ENCODE peak calls at places on chromosomes 7 and 10, in four cellular contexts. D, I, K and M are unnamed samples.

GRCh38 chr7:11505471-11505870 is 326.5 kb downstream of the THSD7A start:
- DNase-seq in D (no peak), I (no peak), K (no peak), M (no peak)

GRCh38 chr10:29790223-29790622 is 155.5 kb upstream of the SVIL start:
- DNase-seq in D (no peak), I (no peak), K (no peak), M (no peak)

GRCh38 chr7:125661006-125661405 is 731.4 kb upstream of the POT1 start:
- DNase-seq in D (no peak), I (peak; percentile 19), K (no peak), M (no peak)

GRCh38 chr10:103784723-103785418 is 70.5 kb downstream of the SH3PXD2A start:
- DNase-seq in D (no peak), I (no peak), K (no peak), M (no peak)

GRCh38 chr7:25675789-25676474 is 447.6 kb upstream of the NPVF start:
- DNase-seq in D (no peak), I (no peak), K (no peak), M (no peak)

GRCh38 chr7:43278088-43278644 is 165.7 kb downstream of the HECW1 start:
- DNase-seq in D (no peak), I (no peak), K (no peak), M (no peak)

GRCh38 chr10:75400163-75400768 is 1.3 kb downstream of the ZNF503 start:
- DNase-seq in D (no peak), I (peak; percentile 41), K (no peak), M (no peak)

GRCh38 chr10:113433711-113434110 is 119.1 kb upstream of the HABP2 start:
- DNase-seq in D (no peak), I (no peak), K (no peak), M (no peak)

GRCh38 chr10:72335394-72336258 is 19.1 kb downstream of the DNAJB12 start:
- DNase-seq in D (no peak), I (peak; percentile 59), K (no peak), M (no peak)

GRCh38 chr7:149772821-149773425 is 465 bp downstream of the ZNF467 start:
- DNase-seq in D (no peak), I (peak; percentile 23), K (peak; percentile 82), M (no peak)

GRCh38 chr10:68955414-68955785 is 570 bp upstream of the DDX21 start:
- DNase-seq in D (no peak), I (no peak), K (no peak), M (no peak)

GRCh38 chr10:117626228-117626627 is 83.7 kb downstream of the EMX2 start:
- DNase-seq in D (no peak), I (no peak), K (no peak), M (peak; percentile 4)

GRCh38 chr7:135275971-135276580 is 42.4 kb downstream of the STRA8 start:
- DNase-seq in D (no peak), I (no peak), K (no peak), M (no peak)

GRCh38 chr7:5143935-5144903 is 45.8 kb upstream of the WIPI2 start:
- DNase-seq in D (no peak), I (no peak), K (peak; percentile 52), M (no peak)

GRCh38 chr7:4850262-4850795 is 11.5 kb downstream of the PAPOLB start:
- DNase-seq in D (no peak), I (no peak), K (no peak), M (no peak)

GRCh38 chr10:42632557-42632956 is 5.8 kb downstream of the ZNF33B start:
- DNase-seq in D (no peak), I (no peak), K (no peak), M (no peak)

GRCh38 chr10:121131426-121132277 is 280.5 kb downstream of the WDR11 start:
- DNase-seq in D (no peak), I (no peak), K (no peak), M (no peak)

GRCh38 chr7:4631664-4632171 is 50.4 kb upstream of the FOXK1 start:
- DNase-seq in D (peak; percentile 84), I (peak; percentile 76), K (peak; percentile 48), M (peak; percentile 57)

GRCh38 chr7:52715701-52716100 is 319.7 kb upstream of the POM121L12 start:
- DNase-seq in D (no peak), I (no peak), K (no peak), M (no peak)

GRCh38 chr10:121715076-121715475 is 116.8 kb upstream of the FGFR2 start:
- DNase-seq in D (no peak), I (no peak), K (no peak), M (no peak)

GRCh38 chr7:106841896-106842390 is 23.1 kb upstream of the PIK3CG start:
- DNase-seq in D (no peak), I (no peak), K (no peak), M (no peak)

GRCh38 chr10:127999291-127999690 is 92.4 kb downstream of the PTPRE start:
- DNase-seq in D (no peak), I (no peak), K (no peak), M (no peak)

GRCh38 chr7:42233166-42233565 is 3.8 kb downstream of the GLI3 start:
- DNase-seq in D (no peak), I (no peak), K (no peak), M (no peak)

GRCh38 chr7:141674201-141674671 is 27.7 kb downstream of the DENND11 start:
- DNase-seq in D (peak; percentile 45), I (peak; percentile 97), K (no peak), M (no peak)

GRCh38 chr7:39617010-39617409 is 6.4 kb upstream of the RALA start:
- DNase-seq in D (no peak), I (no peak), K (no peak), M (no peak)

GRCh38 chr7:68684246-68684850 is 913.9 kb upstream of the AUTS2 start:
- DNase-seq in D (no peak), I (no peak), K (no peak), M (no peak)

GRCh38 chr7:68689087-68689433 is 909.2 kb upstream of the AUTS2 start:
- DNase-seq in D (no peak), I (no peak), K (no peak), M (no peak)

GRCh38 chr7:68692511-68692910 is 905.8 kb upstream of the AUTS2 start:
- DNase-seq in D (no peak), I (no peak), K (no peak), M (no peak)

GRCh38 chr7:68691261-68692216 is 906.7 kb upstream of the AUTS2 start:
- DNase-seq in D (no peak), I (no peak), K (no peak), M (no peak)

DNA sequence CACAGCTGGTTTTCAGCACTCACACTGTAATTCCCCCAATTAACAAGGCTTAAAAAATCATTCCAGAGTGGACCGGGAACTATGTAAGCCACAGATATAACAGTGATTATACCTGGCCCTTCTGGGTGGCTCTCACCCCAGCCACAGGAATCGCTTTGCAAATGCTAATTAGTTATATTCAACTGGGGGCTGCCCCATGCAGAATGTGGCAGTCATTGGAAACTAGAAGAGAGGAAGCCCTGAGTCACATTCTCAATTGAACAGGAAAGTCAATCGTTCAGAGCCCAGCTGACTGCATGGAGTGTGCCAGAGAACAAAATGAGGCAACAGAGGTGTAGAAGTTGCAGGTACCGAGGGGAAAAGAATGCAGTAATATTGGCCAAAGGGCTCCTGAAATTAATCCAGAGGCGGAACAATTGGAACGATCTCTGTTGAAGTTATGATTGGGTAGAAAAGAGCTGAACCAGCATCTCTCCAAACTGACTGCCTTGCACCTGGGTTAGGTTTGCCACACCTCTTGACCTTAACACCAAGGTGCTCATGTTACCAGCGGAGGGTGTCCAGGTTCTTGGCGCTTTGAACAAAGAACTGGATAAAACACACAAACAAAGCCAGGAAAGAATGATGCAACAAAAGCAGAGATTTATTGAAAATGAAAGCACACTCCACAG is 909.7 kb upstream of the AUTS2 start:
- DNase-seq in D (no peak), I (no peak), K (no peak), M (no peak)
- TF ChIP-seq JUN in D (no peak), I (no peak), K (no peak), M (no peak)

GRCh38 chr10:14553434-14553833 is 221.3 kb downstream of the FAM107B start:
- DNase-seq in D (peak; percentile 40), I (no peak), K (no peak), M (no peak)
- H3K9ac ChIP-seq in D (no peak overlapping the region), I (no peak overlapping the region), K (no peak overlapping the region), M (no peak overlapping the region)

GRCh38 chr10:78829570-78829969 is 239.2 kb upstream of the ZMIZ1 start:
- DNase-seq in D (no peak), I (no peak), K (no peak), M (no peak)

GRCh38 chr10:78832281-78832680 is 236.5 kb upstream of the ZMIZ1 start:
- DNase-seq in D (no peak), I (no peak), K (no peak), M (no peak)

GRCh38 chr10:78830062-78830974 is 238.4 kb upstream of the ZMIZ1 start:
- DNase-seq in D (no peak), I (no peak), K (no peak), M (no peak)

GRCh38 chr10:78831001-78831400 is 237.8 kb upstream of the ZMIZ1 start:
- DNase-seq in D (no peak), I (no peak), K (no peak), M (no peak)

DNA sequence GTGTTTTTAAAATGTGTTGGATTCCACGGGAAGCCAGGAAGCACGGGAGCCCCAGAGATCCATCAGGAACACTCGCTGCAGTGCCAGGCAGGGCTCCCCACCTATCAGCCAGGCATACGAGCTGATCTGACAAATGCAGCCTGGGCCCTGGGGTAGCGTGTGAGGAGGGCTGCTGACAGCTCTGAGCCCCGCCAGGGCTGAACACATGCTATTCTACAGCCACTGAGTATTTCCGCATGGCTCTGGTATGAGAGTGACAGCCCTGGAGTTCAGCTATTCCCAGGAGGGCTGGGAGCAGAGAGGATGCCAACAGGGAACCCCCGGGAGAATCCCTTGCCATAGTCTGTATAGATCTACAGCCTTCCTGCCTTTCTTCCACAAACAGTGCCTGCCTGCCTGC is 237.3 kb upstream of the ZMIZ1 start:
- DNase-seq in D (no peak), I (no peak), K (no peak), M (no peak)
- TF ChIP-seq JUN in D (no peak), I (no peak), K (no peak), M (no peak)

DNA sequence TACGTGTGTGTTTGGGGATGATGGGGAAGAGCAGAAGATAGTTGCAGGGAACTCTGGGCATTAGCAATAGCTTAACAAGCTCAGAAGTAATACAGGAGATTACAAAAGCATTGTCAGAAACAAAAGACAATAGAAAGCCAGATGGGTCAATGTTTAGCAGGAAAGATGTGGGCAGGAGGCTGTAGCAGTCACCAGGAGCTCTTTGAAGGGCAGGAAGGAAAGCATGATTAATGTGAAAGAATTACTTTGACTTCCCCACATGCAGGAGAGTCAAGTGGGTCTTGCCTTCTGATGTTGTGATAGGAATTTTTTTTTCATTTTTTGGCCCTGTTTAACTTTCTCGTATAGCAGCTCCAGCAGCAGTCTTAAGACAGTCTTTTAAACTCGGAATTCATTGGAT is 6.0 kb upstream of the SMNDC1 start:
- DNase-seq in D (no peak), I (peak; percentile 87), K (no peak), M (no peak)
- H3K9ac ChIP-seq in D (no peak overlapping the region), I (peak overlapping the region; percentile 38), K (no peak overlapping the region), M (no peak overlapping the region)

GRCh38 chr7:151408839-151409554 is 841 bp downstream of the WDR86 start:
- DNase-seq in D (peak; percentile 66), I (no peak), K (no peak), M (peak; percentile 75)
- TF ChIP-seq JUN in D (no peak), I (no peak), K (no peak), M (no peak)